ENCODE peak calls at places on chromosomes 1 and 21, in nine cellular contexts. E is Peyer's patch; M is breast epithelium; K is thoracic aorta; D is brain microvascular endothelial cell; Y is BE2C; P is GM23338; A is NT2/D1; V is CD4-positive, CD25-positive, alpha-beta regulatory T cell. Z is an unnamed sample. For H3K36me3 and H3K27me3, the result is how much of the 10 kb centered on the place peaks cover.

GRCh38 chr1:51842255-51842654 is 36.3 kb downstream of the NRDC start:
- DNase-seq in E (no peak), M (no peak), K (no peak), D (no peak), Y (no peak), P (no peak), A (no peak), V (no peak), Z (no peak)

GRCh38 chr1:21295059-21295401 is 4.8 kb upstream of the ECE1 start:
- DNase-seq in E (no peak), M (no peak), K (no peak), D (no peak), Y (no peak), P (no peak), A (no peak), V (peak), Z (no peak)

GRCh38 chr21:17602874-17603273 is 9.8 kb downstream of the BTG3 start:
- DNase-seq in E (no peak), M (no peak), K (no peak), D (peak), Y (no peak), P (no peak), A (no peak), V (peak), Z (no peak)

GRCh38 chr1:246280551-246280950 is 226.5 kb downstream of the SMYD3 start:
- DNase-seq in E (no peak), M (no peak), K (no peak), D (peak), Y (peak), P (peak), A (no peak), V (peak), Z (no peak)

GRCh38 chr1:19485362-19486187 is at the start of gene CAPZB:
- DNase-seq in E (peak), M (peak), K (peak), D (peak), Y (peak), P (peak), A (no peak), V (peak), Z (peak)

GRCh38 chr1:56310945-56311344 is 268.4 kb downstream of the PLPP3 start:
- DNase-seq in E (no peak), M (no peak), K (no peak), D (no peak), Y (no peak), P (no peak), A (no peak), V (no peak), Z (no peak)

GRCh38 chr1:42680921-42681683 is 1.1 kb upstream of the YBX1 start:
- DNase-seq in E (no peak), M (no peak), K (no peak), D (no peak), Y (no peak), P (peak), A (no peak), V (peak), Z (no peak)

GRCh38 chr1:7948950-7949349 is 8.3 kb upstream of the TNFRSF9 start:
- DNase-seq in E (no peak), M (no peak), K (no peak), D (peak), Y (no peak), P (no peak), A (no peak), V (peak), Z (peak)

GRCh38 chr21:37564924-37565529 is 198.5 kb downstream of the DYRK1A start:
- DNase-seq in E (no peak), M (no peak), K (no peak), D (peak), Y (no peak), P (no peak), A (no peak), V (no peak), Z (peak)

GRCh38 chr1:200550367-200550766 is 70.2 kb downstream of the KIF14 start:
- DNase-seq in E (no peak), M (no peak), K (no peak), D (no peak), Y (no peak), P (no peak), A (no peak), V (no peak), Z (no peak)

GRCh38 chr1:236845830-236846229 is 50.7 kb downstream of the MTR start:
- DNase-seq in E (no peak), M (no peak), K (no peak), D (no peak), Y (no peak), P (no peak), A (no peak), V (no peak), Z (no peak)

GRCh38 chr1:110310300-110310699 is 28.9 kb upstream of the RBM15 start:
- DNase-seq in E (no peak), M (no peak), K (no peak), D (no peak), Y (no peak), P (no peak), A (no peak), V (no peak), Z (no peak)

GRCh38 chr1:7120863-7121621 is 335.8 kb downstream of the CAMTA1 start:
- DNase-seq in E (no peak), M (peak), K (no peak), D (no peak), Y (no peak), P (peak), A (no peak), V (no peak), Z (no peak)

GRCh38 chr1:228541725-228542124 is 54.5 kb downstream of the RNF187 start:
- DNase-seq in E (no peak), M (peak), K (no peak), D (no peak), Y (no peak), P (no peak), A (no peak), V (no peak), Z (no peak)

GRCh38 chr1:104125226-104125625 is 375.5 kb downstream of the AMY1C start:
- DNase-seq in E (no peak), M (no peak), K (no peak), D (no peak), Y (no peak), P (no peak), A (no peak), V (no peak), Z (no peak)

GRCh38 chr1:235878082-235878781 is 11.5 kb upstream of the LYST start:
- DNase-seq in E (no peak), M (no peak), K (no peak), D (no peak), Y (no peak), P (no peak), A (no peak), V (no peak), Z (no peak)

GRCh38 chr1:30321216-30321910 is 402.0 kb downstream of the MATN1 start:
- DNase-seq in E (no peak), M (no peak), K (no peak), D (no peak), Y (no peak), P (no peak), A (no peak), V (no peak), Z (no peak)

GRCh38 chr21:35226960-35227741 is 178.0 kb upstream of the RUNX1 start:
- DNase-seq in E (no peak), M (no peak), K (no peak), D (no peak), Y (no peak), P (no peak), A (no peak), V (peak), Z (no peak)
- H3K4me3 ChIP-seq in E (no peak), M (no peak), K (no peak), D (no peak), Y (no peak), P (no peak), A (no peak), V (peak), Z (no peak)

GRCh38 chr21:43622796-43623195 is 36.5 kb downstream of the HSF2BP start:
- DNase-seq in E (no peak), M (no peak), K (no peak), D (no peak), Y (no peak), P (no peak), A (no peak), V (no peak), Z (no peak)
- H3K36me3 ChIP-seq in E (under half), M (under half), K (under half), D (under half), Y (under half), P (under half), A (under half), V (under half), Z (under half)

GRCh38 chr1:165389609-165390008 is 33.1 kb upstream of the LMX1A start:
- DNase-seq in E (no peak), M (no peak), K (no peak), D (no peak), Y (no peak), P (no peak), A (no peak), V (no peak), Z (no peak)
- H3K27me3 ChIP-seq in E (under half), M (under half), K (under half), D (half or more), Y (under half), P (under half), A (under half), V (half or more), Z (under half)

GRCh38 chr1:27116697-27117096 is 38.2 kb downstream of the SLC9A1 start:
- DNase-seq in E (no peak), M (no peak), K (no peak), D (no peak), Y (no peak), P (no peak), A (no peak), V (no peak), Z (no peak)

GRCh38 chr1:27117733-27118439 is 37.0 kb downstream of the SLC9A1 start:
- DNase-seq in E (no peak), M (peak), K (no peak), D (peak), Y (no peak), P (no peak), A (no peak), V (no peak), Z (no peak)

GRCh38 chr1:27120849-27121248 is 34.1 kb downstream of the SLC9A1 start:
- DNase-seq in E (no peak), M (no peak), K (no peak), D (no peak), Y (no peak), P (no peak), A (no peak), V (no peak), Z (no peak)

GRCh38 chr1:27116210-27116609 is 38.7 kb downstream of the SLC9A1 start:
- DNase-seq in E (no peak), M (no peak), K (no peak), D (no peak), Y (no peak), P (no peak), A (no peak), V (no peak), Z (no peak)

DNA sequence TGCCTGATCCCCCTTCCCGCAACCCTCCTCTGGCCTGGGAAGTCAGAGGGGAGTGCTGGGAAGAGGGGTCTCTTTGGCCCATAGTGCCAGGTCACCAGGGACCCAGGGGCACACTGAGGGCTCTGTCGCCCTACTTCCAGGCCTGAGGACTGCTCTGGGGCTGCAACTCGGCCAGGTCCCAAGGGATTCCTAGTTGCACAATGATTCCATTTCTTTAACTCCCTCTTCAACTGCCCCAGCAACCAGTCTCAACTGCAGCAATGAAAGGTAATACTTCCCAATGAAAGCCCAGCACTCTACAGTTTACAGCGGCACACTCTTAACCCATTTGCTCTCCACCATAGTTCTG is 35.7 kb downstream of the SLC9A1 start:
- DNase-seq in E (no peak), M (no peak), K (no peak), D (no peak), Y (no peak), P (no peak), A (no peak), V (no peak), Z (no peak)
- H3K4me3 ChIP-seq in E (no peak), M (no peak), K (peak), D (no peak), Y (no peak), P (no peak), A (no peak), V (no peak), Z (no peak)

GRCh38 chr1:182383037-182383661 is 8.4 kb downstream of the GLUL start:
- DNase-seq in E (no peak), M (no peak), K (no peak), D (no peak), Y (no peak), P (no peak), A (no peak), V (no peak), Z (no peak)
- H3K36me3 ChIP-seq in E (under half), M (under half), K (half or more), D (half or more), Y (half or more), P (half or more), A (half or more), V (under half), Z (half or more)

DNA sequence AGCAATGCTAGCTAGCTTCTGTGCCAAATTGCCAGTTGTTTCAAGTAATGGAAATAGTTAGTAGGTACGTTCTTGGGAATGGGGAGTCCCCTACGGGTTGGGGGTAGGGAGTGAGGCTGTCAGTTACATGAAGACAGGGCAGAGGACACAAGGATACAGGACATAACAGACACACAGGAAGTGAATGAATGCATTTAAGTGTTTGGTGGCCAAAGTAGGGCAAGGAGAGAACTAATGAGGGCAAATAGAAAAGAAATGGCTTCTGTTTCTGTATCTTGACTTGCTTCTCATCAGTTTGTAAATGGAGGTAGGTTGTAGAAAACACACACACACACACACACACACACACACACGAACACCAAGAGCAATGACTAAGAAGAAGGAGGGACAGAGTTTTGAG is 142.2 kb downstream of the S1PR1 start:
- DNase-seq in E (no peak), M (no peak), K (no peak), D (no peak), Y (no peak), P (no peak), A (no peak), V (no peak), Z (no peak)
- H3K27me3 ChIP-seq in E (under half), M (under half), K (under half), D (under half), Y (under half), P (under half), A (under half), V (under half), Z (under half)

DNA sequence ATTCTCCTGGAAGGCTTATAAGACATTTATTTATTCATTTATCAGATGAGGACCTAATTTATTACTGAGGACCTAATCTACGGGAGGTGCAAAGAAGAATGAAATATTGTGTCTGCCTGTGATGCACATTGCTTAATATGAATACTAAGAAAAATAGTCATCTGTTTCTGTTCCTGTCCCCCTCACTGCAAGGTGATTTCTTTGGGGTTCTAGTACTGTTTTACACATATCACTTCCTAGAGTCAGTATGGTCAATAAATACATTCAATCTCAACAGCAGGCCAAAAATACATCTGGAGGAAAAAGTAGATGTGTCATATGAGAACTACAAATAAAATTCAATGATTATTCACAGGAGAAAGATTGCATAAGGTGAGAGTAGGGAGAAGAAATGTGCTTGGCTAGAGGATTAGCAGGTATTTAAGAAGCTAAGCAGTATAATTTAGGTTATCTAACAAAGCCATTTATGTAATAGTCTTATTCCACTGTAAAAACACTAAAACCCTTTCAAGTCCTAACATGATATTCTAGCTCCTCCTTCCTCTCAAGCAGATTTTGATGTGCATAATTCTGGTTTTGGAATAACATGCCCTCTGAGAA is 45.3 kb upstream of the SAMSN1 start:
- DNase-seq in E (no peak), M (no peak), K (no peak), D (no peak), Y (no peak), P (no peak), A (no peak), V (peak), Z (no peak)
- H3K4me3 ChIP-seq in E (no peak), M (no peak), K (no peak), D (no peak), Y (no peak), P (no peak), A (no peak), V (peak), Z (no peak)